ENCODE peak calls at places on chromosomes 12 and 14, in six cellular contexts. M is GM12878, R is transverse colon, I is GM23338, K is stomach, V is esophagus muscularis mucosa. E is an unnamed sample.

GRCh38 chr12:101459642-101460346 is 15.3 kb upstream of the SPIC start:
- DNase-seq in R (peak; percentile 69), V (no peak), M (no peak), I (peak; percentile 1), K (peak; percentile 46), E (no peak)

GRCh38 chr14:83384253-83384652 is 1850.6 kb upstream of the SEL1L start:
- DNase-seq in R (no peak), I (no peak), V (no peak), M (no peak), K (no peak), E (no peak)

GRCh38 chr12:14776236-14776959 is 26.9 kb downstream of the WBP11 start:
- DNase-seq in I (no peak), M (no peak), K (no peak), R (no peak), V (no peak), E (no peak)

GRCh38 chr12:57803317-57803893 is 15.1 kb downstream of the AVIL start:
- DNase-seq in I (peak; percentile 85), K (peak; percentile 62), V (no peak), M (no peak), R (peak; percentile 32), E (no peak)

GRCh38 chr12:68871899-68872298 is 61.1 kb downstream of the CPM start:
- DNase-seq in K (no peak), M (no peak), V (no peak), R (no peak), I (peak; percentile 73), E (no peak)

GRCh38 chr14:92945959-92946846 is 23.3 kb downstream of the CHGA start:
- DNase-seq in R (peak; percentile 88), M (no peak), I (no peak), K (peak; percentile 91), V (no peak), E (peak; percentile 75)

GRCh38 chr14:104925941-104926609 is 1.4 kb downstream of the PLD4 start:
- DNase-seq in K (no peak), M (no peak), V (no peak), R (no peak), I (no peak), E (no peak)

GRCh38 chr12:89347325-89347829 is 4.9 kb downstream of the DUSP6 start:
- DNase-seq in K (no peak), M (no peak), V (no peak), R (no peak), I (no peak), E (no peak)

GRCh38 chr12:6363330-6364036 is 11.9 kb downstream of the SCNN1A start:
- DNase-seq in I (peak; percentile 77), M (no peak), K (peak; percentile 84), V (peak; percentile 94), R (peak; percentile 89), E (peak; percentile 82)

GRCh38 chr12:45415393-45415817 is 199.5 kb downstream of the ANO6 start:
- DNase-seq in M (peak; percentile 17), V (no peak), K (no peak), R (no peak), I (no peak), E (no peak)

GRCh38 chr14:74879427-74880180 is 2.1 kb upstream of the DLST start:
- DNase-seq in R (no peak), V (no peak), K (no peak), M (no peak), I (no peak), E (no peak)

GRCh38 chr12:127205781-127206535 is 1061.0 kb upstream of the TMEM132C start:
- DNase-seq in K (no peak), V (no peak), M (no peak), R (no peak), I (no peak), E (no peak)

GRCh38 chr12:9969673-9970072 is 1.5 kb upstream of the CLEC12A start:
- DNase-seq in V (no peak), R (no peak), I (no peak), K (no peak), M (no peak), E (no peak)

GRCh38 chr12:55972045-55972843 is 1.6 kb upstream of the RAB5B start:
- DNase-seq in K (no peak), V (no peak), R (no peak), I (peak; percentile 46), M (no peak), E (no peak)

GRCh38 chr12:121828826-121829225 is 25.0 kb downstream of the SETD1B start:
- DNase-seq in I (no peak), M (no peak), R (no peak), V (no peak), K (no peak), E (no peak)

GRCh38 chr12:45273717-45274271 is 57.9 kb downstream of the ANO6 start:
- DNase-seq in R (no peak), I (no peak), M (no peak), K (no peak), V (no peak), E (no peak)

GRCh38 chr14:96221841-96222240 is 17.2 kb downstream of the BDKRB2 start:
- DNase-seq in M (no peak), I (no peak), R (no peak), V (no peak), K (no peak), E (no peak)

GRCh38 chr14:77140343-77140936 is 1.2 kb downstream of the ZDHHC22 start:
- DNase-seq in I (no peak), R (no peak), K (no peak), M (no peak), V (no peak), E (no peak)

GRCh38 chr14:77026166-77026929 is 2.2 kb downstream of the IRF2BPL start:
- DNase-seq in I (peak; percentile 56), K (peak; percentile 52), M (no peak), R (no peak), V (no peak), E (peak; percentile 83)

GRCh38 chr12:49092816-49093406 is 1.7 kb downstream of the DHH start:
- DNase-seq in R (no peak), V (no peak), M (no peak), I (no peak), K (no peak), E (no peak)

GRCh38 chr12:49093746-49094103 is 876 bp downstream of the DHH start:
- DNase-seq in K (no peak), V (no peak), M (no peak), I (peak; percentile 38), R (no peak), E (no peak)

GRCh38 chr12:49097381-49097780 is 2.8 kb upstream of the DHH start:
- DNase-seq in R (no peak), M (no peak), I (no peak), K (no peak), V (no peak), E (no peak)

GRCh38 chr12:49094104-49094948 is at the start of gene DHH:
- DNase-seq in M (no peak), R (no peak), K (no peak), V (no peak), I (peak; percentile 77), E (no peak)

GRCh38 chr12:49094966-49095365 is 365 bp upstream of the DHH start:
- DNase-seq in I (no peak), V (no peak), R (no peak), M (no peak), K (no peak), E (no peak)
- TF ChIP-seq POLR2AphosphoS5 in I (no peak), V (no peak), R (no peak), M (no peak), K (no peak), E (no peak)

DNA sequence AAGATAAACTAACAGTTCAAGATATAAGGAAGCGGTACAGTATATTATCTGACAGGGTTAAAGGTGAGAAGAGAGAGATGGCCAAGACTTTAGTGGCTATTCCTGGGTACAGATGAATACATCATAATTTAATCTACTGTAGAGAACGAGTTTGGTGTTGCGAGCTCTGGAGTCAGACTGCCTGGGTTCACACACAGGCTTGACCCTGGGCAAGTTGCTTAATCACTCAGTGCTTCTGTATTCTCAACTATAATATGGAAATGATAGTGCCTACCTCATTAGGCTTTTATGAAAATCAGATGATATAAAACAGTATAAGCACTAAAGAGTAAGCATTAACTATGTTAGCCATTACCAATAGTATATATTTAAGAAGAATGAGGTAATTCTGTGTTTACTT is 3.5 kb downstream of the PPM1H start:
- DNase-seq in V (no peak), K (no peak), R (no peak), I (no peak), M (no peak), E (no peak)
- H3K4me3 ChIP-seq in V (no peak overlapping the region), K (no peak overlapping the region), R (no peak overlapping the region), I (peak overlapping the region; percentile 21), M (no peak overlapping the region), E (no peak overlapping the region)

GRCh38 chr12:88328056-88328455 is 185.9 kb downstream of the TMTC3 start:
- DNase-seq in K (no peak), V (no peak), I (no peak), M (no peak), R (no peak), E (no peak)

GRCh38 chr12:88325828-88326214 is 183.7 kb downstream of the TMTC3 start:
- DNase-seq in K (no peak), V (no peak), M (no peak), R (no peak), I (no peak), E (no peak)

DNA sequence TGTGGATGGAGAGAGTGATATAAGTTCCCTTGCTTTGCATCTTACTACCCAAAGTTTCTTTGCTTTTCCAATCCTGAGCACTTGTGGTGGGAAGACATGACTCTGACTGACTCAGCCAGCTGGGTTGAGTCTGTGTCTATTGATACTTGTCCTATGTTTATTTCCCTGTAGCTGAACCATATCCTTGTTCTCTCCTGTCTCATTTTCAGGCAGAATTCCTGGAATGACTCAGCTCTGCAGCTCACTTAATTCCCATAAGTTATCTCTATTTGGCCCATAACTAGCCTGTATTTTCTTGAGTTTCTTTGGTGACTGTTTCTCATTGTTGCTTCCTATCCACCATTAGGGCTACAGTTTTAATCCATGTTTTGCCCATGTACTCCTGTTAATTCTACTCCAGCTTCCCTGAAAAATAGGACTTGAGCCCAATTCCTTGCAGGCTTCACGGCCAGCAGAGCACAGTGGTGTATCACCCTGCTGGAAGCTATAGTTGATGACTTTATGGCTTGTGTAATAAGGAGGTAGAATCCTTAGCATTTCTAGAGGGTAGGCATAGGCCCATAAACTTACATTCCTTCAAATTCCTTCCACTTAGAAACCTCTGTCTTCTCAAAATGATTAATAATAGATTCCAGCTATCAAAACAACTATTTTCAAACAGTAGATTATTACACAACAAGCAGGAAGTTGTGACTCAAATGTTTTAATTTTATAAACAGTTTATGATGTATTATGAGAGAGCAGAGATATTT is 183.1 kb downstream of the TMTC3 start:
- DNase-seq in K (no peak), M (no peak), I (no peak), R (no peak), V (no peak), E (no peak)
- TF ChIP-seq CTCF in K (no peak), M (no peak), I (no peak), R (no peak), V (no peak), E (no peak)

GRCh38 chr12:54390176-54390667 is 5.7 kb upstream of the ZNF385A start:
- DNase-seq in M (no peak), R (no peak), I (peak; percentile 52), K (no peak), V (no peak), E (no peak)

GRCh38 chr12:54392485-54393349 is 8.2 kb upstream of the ZNF385A start:
- DNase-seq in K (no peak), M (no peak), V (no peak), R (no peak), I (no peak), E (no peak)

GRCh38 chr12:54389139-54389508 is 4.6 kb upstream of the ZNF385A start:
- DNase-seq in R (no peak), K (no peak), V (no peak), I (no peak), M (no peak), E (no peak)

GRCh38 chr12:54389536-54390175 is 5.1 kb upstream of the ZNF385A start:
- DNase-seq in K (no peak), R (no peak), I (no peak), V (no peak), M (no peak), E (no peak)

GRCh38 chr12:54390668-54391551 is 6.4 kb upstream of the ZNF385A start:
- DNase-seq in I (peak; percentile 95), M (no peak), K (peak; percentile 58), R (peak; percentile 69), V (no peak), E (peak; percentile 84)
- TF ChIP-seq POLR2AphosphoS5 in I (peak; percentile 29), M (no peak), K (no peak), R (no peak), V (no peak), E (no peak)